ENCODE peak calls at places on chromosomes 16 and 17, in seven cellular contexts. E, Q, O, S, U, F and C are unnamed samples.

GRCh38 chr17:82031885-82032627 is 578 bp downstream of the RAC3 start:
- DNase-seq in E (no peak), Q (peak; percentile 41), O (peak; percentile 38), S (peak; percentile 64), U (peak; percentile 88), F (no peak), C (no peak)

GRCh38 chr16:53022374-53022773 is 30.3 kb downstream of the CHD9NB start:
- DNase-seq in E (no peak), Q (peak; percentile 74), O (peak; percentile 84), S (peak; percentile 19), U (peak; percentile 79), F (no peak), C (peak; percentile 38)

GRCh38 chr16:87702325-87702811 is 63.4 kb downstream of the KLHDC4 start:
- DNase-seq in E (no peak), Q (peak; percentile 54), O (peak; percentile 79), S (peak; percentile 71), U (no peak), F (peak; percentile 70), C (no peak)

GRCh38 chr17:681738-682137 is 32.9 kb downstream of the VPS53 start:
- DNase-seq in E (no peak), Q (peak; percentile 52), O (peak; percentile 79), S (no peak), U (no peak), F (no peak), C (no peak)

GRCh38 chr17:49156256-49156655 is 23.7 kb downstream of the B4GALNT2 start:
- DNase-seq in E (no peak), Q (no peak), O (no peak), S (no peak), U (no peak), F (no peak), C (no peak)

GRCh38 chr17:18033442-18034099 is 5.4 kb downstream of the ATPAF2 start:
- DNase-seq in E (peak; percentile 40), Q (peak; percentile 95), O (peak; percentile 86), S (peak; percentile 53), U (peak; percentile 57), F (peak; percentile 76), C (peak; percentile 49)

GRCh38 chr17:75478508-75478907 is 22.1 kb downstream of the TMEM94 start:
- DNase-seq in E (no peak), Q (no peak), O (peak; percentile 66), S (no peak), U (peak; percentile 42), F (no peak), C (no peak)

GRCh38 chr17:32253117-32253611 is 12.5 kb upstream of the RHBDL3 start:
- DNase-seq in E (peak; percentile 54), Q (peak; percentile 85), O (peak; percentile 90), S (peak; percentile 85), U (peak; percentile 90), F (peak; percentile 73), C (peak; percentile 83)

GRCh38 chr17:46759141-46759540 is 59.4 kb downstream of the WNT3 start:
- DNase-seq in E (no peak), Q (no peak), O (no peak), S (no peak), U (no peak), F (no peak), C (no peak)

GRCh38 chr17:37519241-37519985 is 29.7 kb downstream of the DUSP14 start:
- DNase-seq in E (no peak), Q (no peak), O (no peak), S (no peak), U (no peak), F (no peak), C (no peak)

GRCh38 chr17:82227629-82228277 is 1.1 kb upstream of the SLC16A3 start:
- DNase-seq in E (no peak), Q (no peak), O (no peak), S (no peak), U (no peak), F (no peak), C (no peak)

GRCh38 chr17:39092672-39093250 is 58.7 kb downstream of the PLXDC1 start:
- DNase-seq in E (no peak), Q (no peak), O (no peak), S (no peak), U (no peak), F (no peak), C (no peak)